ENCODE peak calls at places on chromosomes 5 and 9, in seven cellular contexts. D is K562, P is A549, J is GM23248, Y is stomach, Z is tibial nerve, F is psoas muscle. X is an unnamed sample. For H3K9me3, the result is how much of the 10 kb centered on the place peaks cover.

GRCh38 chr9:76353280-76353679 is 40.9 kb downstream of the RFK start:
- DNase-seq in J (no peak), Y (no peak), D (no peak), F (no peak), P (no peak), Z (no peak), X (no peak)

GRCh38 chr5:116068028-116068632 is 16.7 kb upstream of the COMMD10 start:
- DNase-seq in P (peak), F (no peak), J (peak), D (peak), Z (peak), Y (no peak), X (no peak)

GRCh38 chr5:140113180-140113698 is 670 bp upstream of the PURA start:
- DNase-seq in Z (no peak), D (peak), Y (no peak), J (peak), F (peak), P (no peak), X (peak)

GRCh38 chr9:107480386-107480789 is 9.2 kb downstream of the KLF4 start:
- DNase-seq in D (no peak), P (peak), Y (no peak), J (peak), F (peak), Z (peak), X (peak)

GRCh38 chr5:132093310-132093709 is 19.7 kb downstream of the CSF2 start:
- DNase-seq in Y (no peak), P (no peak), J (no peak), D (no peak), Z (no peak), F (no peak), X (no peak)

GRCh38 chr5:40991168-40991980 is 79.8 kb downstream of the MROH2B start:
- DNase-seq in D (no peak), F (peak), J (peak), P (peak), Y (peak), Z (peak), X (no peak)

GRCh38 chr5:37812365-37812764 is 27.5 kb downstream of the GDNF start:
- DNase-seq in Y (no peak), D (peak), F (no peak), J (peak), Z (no peak), P (peak), X (no peak)

GRCh38 chr5:93512799-93513198 is 68.2 kb downstream of the NR2F1-AS1 start:
- DNase-seq in Z (no peak), P (no peak), J (peak), Y (no peak), D (no peak), F (no peak), X (no peak)

GRCh38 chr9:4857163-4857562 is 64.4 kb downstream of the RCL1 start:
- DNase-seq in D (no peak), P (no peak), J (peak), F (no peak), Y (no peak), Z (no peak), X (no peak)

GRCh38 chr9:13613296-13613695 is 333.8 kb upstream of the MPDZ start:
- DNase-seq in J (no peak), P (no peak), Z (no peak), F (no peak), D (no peak), Y (no peak), X (no peak)

GRCh38 chr9:88090151-88090581 is 48.1 kb downstream of the SPATA31C2 start:
- DNase-seq in P (no peak), Y (peak), D (no peak), Z (no peak), F (no peak), J (no peak), X (no peak)

GRCh38 chr5:1552469-1553255 is 28.9 kb upstream of the LPCAT1 start:
- DNase-seq in D (peak), Z (peak), F (no peak), Y (no peak), J (peak), P (no peak), X (peak)

GRCh38 chr5:109865636-109866035 is 175.9 kb downstream of the MAN2A1 start:
- DNase-seq in Y (no peak), D (no peak), Z (no peak), J (peak), P (peak), F (no peak), X (no peak)

GRCh38 chr5:110159202-110159601 is 469.5 kb downstream of the MAN2A1 start:
- DNase-seq in Z (no peak), D (no peak), P (no peak), Y (no peak), F (no peak), J (peak), X (no peak)

GRCh38 chr5:139789116-139789844 is 6.3 kb upstream of the PSD2 start:
- DNase-seq in F (no peak), J (no peak), P (no peak), Y (no peak), Z (no peak), D (no peak), X (no peak)

GRCh38 chr5:150209020-150209635 is 19.3 kb downstream of the SLC6A7 start:
- DNase-seq in D (no peak), P (peak), J (peak), F (no peak), Y (no peak), Z (peak), X (peak)

GRCh38 chr5:91562922-91563321 is 179.8 kb upstream of the ARRDC3 start:
- DNase-seq in P (no peak), D (no peak), J (no peak), F (no peak), Y (no peak), Z (no peak), X (no peak)

GRCh38 chr5:35083150-35083549 is 35.4 kb upstream of the AGXT2 start:
- DNase-seq in Z (no peak), F (no peak), J (no peak), P (no peak), Y (no peak), D (no peak), X (no peak)

GRCh38 chr9:138061631-138062030 is 184.0 kb downstream of the CACNA1B start:
- DNase-seq in P (no peak), J (no peak), Z (no peak), F (no peak), Y (no peak), D (no peak), X (no peak)
- H3K9me3 ChIP-seq in P (under half), J (under half), Z (under half), F (under half), Y (under half), D (under half), X (under half)

GRCh38 chr9:111399211-111399739 is 69.3 kb upstream of the OR2K2 start:
- DNase-seq in P (no peak), Y (no peak), F (no peak), J (no peak), Z (no peak), D (no peak), X (no peak)

GRCh38 chr9:111399772-111400563 is 69.9 kb upstream of the OR2K2 start:
- DNase-seq in Y (peak), F (no peak), Z (no peak), P (peak), J (peak), D (peak), X (no peak)

GRCh38 chr9:111405701-111406100 is 75.7 kb upstream of the OR2K2 start:
- DNase-seq in P (no peak), J (no peak), F (no peak), D (no peak), Z (no peak), Y (no peak), X (no peak)

DNA sequence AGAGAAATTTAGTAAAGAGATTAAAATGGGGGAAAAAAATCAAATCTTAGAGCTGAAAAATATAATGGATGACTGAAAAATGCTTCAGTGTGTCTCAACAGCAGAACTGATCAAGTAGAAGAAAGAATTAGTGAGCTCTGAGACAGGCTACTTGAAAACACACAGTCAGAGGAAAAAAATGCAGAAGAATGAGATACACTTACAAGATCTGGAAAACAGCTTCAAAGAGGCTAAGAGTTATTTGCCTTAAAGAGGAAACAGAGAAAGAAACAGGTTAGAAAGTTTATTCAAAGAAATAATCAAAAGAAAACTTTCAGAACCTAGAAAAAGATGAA is 70.5 kb upstream of the OR2K2 start:
- DNase-seq in P (no peak), J (peak), D (no peak), Z (no peak), F (no peak), Y (no peak), X (no peak)
- H3K9me3 ChIP-seq in P (under half), J (under half), D (under half), Z (under half), F (under half), Y (under half), X (under half)

GRCh38 chr5:4083591-4084337 is 488.1 kb downstream of the IRX1 start:
- DNase-seq in Y (no peak), D (no peak), F (no peak), P (no peak), Z (no peak), J (no peak), X (no peak)
- H3K9me3 ChIP-seq in Y (under half), D (under half), F (under half), P (under half), Z (under half), J (under half), X (under half)

DNA sequence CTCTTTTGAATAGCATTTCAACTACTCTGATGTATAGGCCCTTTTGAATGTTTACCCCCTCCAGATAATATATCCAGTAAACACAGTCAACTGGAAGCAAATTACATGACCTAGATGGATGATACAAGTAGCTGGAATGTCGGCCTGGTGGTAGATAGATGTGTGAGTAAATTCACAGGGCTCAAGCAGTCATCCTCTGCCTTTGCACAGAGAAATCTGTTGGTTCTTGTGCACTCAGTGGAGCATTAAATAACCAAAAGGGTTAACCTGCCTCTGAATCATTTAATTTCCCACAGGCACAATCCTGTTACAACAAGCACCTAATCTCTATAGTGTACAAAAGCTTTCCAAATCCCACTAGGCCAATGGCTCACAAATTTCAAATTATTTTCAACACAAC is 668.3 kb downstream of the DNAH5 start:
- DNase-seq in F (no peak), P (no peak), D (no peak), J (no peak), Z (no peak), Y (no peak), X (no peak)
- H3K9me3 ChIP-seq in F (under half), P (under half), D (under half), J (under half), Z (under half), Y (under half), X (under half)

GRCh38 chr9:2406252-2406651 is 215.3 kb upstream of the VLDLR start:
- DNase-seq in D (no peak), P (no peak), Y (no peak), F (no peak), Z (no peak), J (no peak), X (no peak)
- H3K9me3 ChIP-seq in D (under half), P (under half), Y (under half), F (under half), Z (under half), J (under half), X (under half)

GRCh38 chr5:178870411-178870810 is 10.7 kb downstream of the ZNF354B start:
- DNase-seq in Z (no peak), D (no peak), J (no peak), P (no peak), F (no peak), Y (no peak), X (no peak)

GRCh38 chr5:178869577-178869976 is 9.8 kb downstream of the ZNF354B start:
- DNase-seq in D (no peak), J (no peak), P (no peak), F (no peak), Z (no peak), Y (no peak), X (peak)

GRCh38 chr5:178866946-178867345 is 7.2 kb downstream of the ZNF354B start:
- DNase-seq in D (no peak), J (no peak), Y (no peak), F (no peak), P (no peak), Z (no peak), X (no peak)

GRCh38 chr5:178872302-178872701 is 12.5 kb downstream of the ZNF354B start:
- DNase-seq in Y (no peak), Z (no peak), D (no peak), J (peak), P (no peak), F (no peak), X (no peak)
- H3K9me3 ChIP-seq in Y (under half), Z (under half), D (under half), J (under half), P (half or more), F (under half), X (under half)

X was measured in suprapubic skin.